ENCODE peak calls at places on chromosome 20, in four cellular contexts. W is GM12891, X is NCI-H1436 treated with DMSO at 0.1 percent for 48 hours, T is epithelial cell of esophagus. R is an unnamed sample.

GRCh38 chr20:52975024-52975732 is 3.0 kb downstream of the TSHZ2 start:
- DNase-seq in W (no peak), X (no peak), T (no peak), R (peak)

GRCh38 chr20:33209789-33210188 is 7.4 kb upstream of the BPIFA3 start:
- DNase-seq in W (peak), X (no peak), T (peak), R (peak)

GRCh38 chr20:43096471-43096870 is 93.2 kb downstream of the PTPRT start:
- DNase-seq in W (no peak), X (no peak), T (no peak), R (no peak)

GRCh38 chr20:32580970-32581838 is 3.9 kb downstream of the NOL4L start:
- DNase-seq in W (no peak), X (no peak), T (no peak), R (no peak)

GRCh38 chr20:45892049-45892816 is 1.1 kb downstream of the CTSA start:
- DNase-seq in W (no peak), X (no peak), T (peak), R (peak)

GRCh38 chr20:46027245-46027853 is 1.7 kb upstream of the SLC12A5 start:
- DNase-seq in W (no peak), X (no peak), T (peak), R (peak)

GRCh38 chr20:1841554-1842140 is 53.6 kb upstream of the SIRPA start:
- DNase-seq in W (no peak), X (no peak), T (peak), R (no peak)

GRCh38 chr20:49447946-49448809 is 34.3 kb downstream of the KCNB1 start:
- DNase-seq in W (no peak), X (no peak), T (no peak), R (no peak)

GRCh38 chr20:2829376-2829775 is 11.1 kb downstream of the PCED1A start:
- DNase-seq in W (no peak), X (no peak), T (no peak), R (no peak)

GRCh38 chr20:37209661-37210314 is 30.4 kb upstream of the MROH8 start:
- DNase-seq in W (no peak), X (no peak), T (peak), R (peak)

GRCh38 chr20:36493013-36493800 is 48.1 kb upstream of the MYL9 start:
- DNase-seq in W (no peak), X (no peak), T (no peak), R (peak)

GRCh38 chr20:17560344-17561074 is 9.4 kb upstream of the DSTN start:
- DNase-seq in W (no peak), X (no peak), T (peak), R (peak)